ENCODE peak calls at places on chromosomes 16 and 17, in five cellular contexts. W is GM12865, M is IMR-90, P is heart right ventricle, G is AG04450. E is an unnamed sample.

GRCh38 chr17:19021622-19022083 is 17.1 kb upstream of the FAM83G start:
- DNase-seq in W (peak; percentile 48), M (no peak), P (no peak), G (no peak), E (no peak)

GRCh38 chr16:85304337-85304736 is 192.1 kb upstream of the CIBAR2 start:
- DNase-seq in W (no peak), M (no peak), P (no peak), G (no peak), E (no peak)

GRCh38 chr16:22324787-22325597 is 27.8 kb downstream of the POLR3E start:
- DNase-seq in W (no peak), M (no peak), P (no peak), G (no peak), E (no peak)

GRCh38 chr17:30256756-30257506 is 21.4 kb upstream of the SLC6A4 start:
- DNase-seq in W (no peak), M (peak; percentile 66), P (no peak), G (no peak), E (peak; percentile 48)

GRCh38 chr17:36610472-36610871 is 9.1 kb downstream of the MRM1 start:
- DNase-seq in W (no peak), M (peak; percentile 33), P (no peak), G (no peak), E (no peak)

GRCh38 chr17:58301504-58302150 is 20.9 kb upstream of the MPO start:
- DNase-seq in W (no peak), M (no peak), P (no peak), G (no peak), E (no peak)

GRCh38 chr17:2709173-2709661 is 2.3 kb downstream of the CLUH start:
- DNase-seq in W (peak; percentile 83), M (no peak), P (no peak), G (no peak), E (peak; percentile 68)

GRCh38 chr17:80513892-80514291 is 30.7 kb upstream of the RPTOR start:
- DNase-seq in W (no peak), M (peak; percentile 86), P (no peak), G (no peak), E (no peak)

GRCh38 chr16:4239020-4239419 is 2.9 kb downstream of the SRL start:
- DNase-seq in W (no peak), M (no peak), P (no peak), G (no peak), E (no peak)

GRCh38 chr16:9859706-9860105 is 322.5 kb downstream of the GRIN2A start:
- DNase-seq in W (no peak), M (no peak), P (no peak), G (no peak), E (no peak)

GRCh38 chr17:40579471-40579870 is 14.2 kb upstream of the CCR7 start:
- DNase-seq in W (no peak), M (no peak), P (no peak), G (no peak), E (no peak)

GRCh38 chr17:39828443-39828842 is 35.7 kb downstream of the IKZF3 start:
- DNase-seq in W (no peak), M (no peak), P (no peak), G (no peak), E (no peak)

GRCh38 chr16:53159781-53160436 is 105.1 kb downstream of the CHD9 start:
- DNase-seq in W (peak; percentile 71), M (peak; percentile 62), P (no peak), G (peak; percentile 18), E (no peak)

GRCh38 chr17:7020894-7021664 is 1.8 kb upstream of the BCL6B start:
- DNase-seq in W (no peak), M (no peak), P (no peak), G (no peak), E (no peak)

GRCh38 chr16:86224629-86225028 is 285.7 kb upstream of the FOXF1 start:
- DNase-seq in W (no peak), M (no peak), P (no peak), G (no peak), E (no peak)

GRCh38 chr17:409848-410673 is 57.5 kb upstream of the RPH3AL start:
- DNase-seq in W (peak; percentile 99), M (peak; percentile 98), P (peak; percentile 100), G (peak; percentile 98), E (peak; percentile 94)

GRCh38 chr17:60506312-60506711 is 19.7 kb downstream of the APPBP2 start:
- DNase-seq in W (no peak), M (peak; percentile 95), P (no peak), G (peak; percentile 60), E (no peak)

GRCh38 chr17:48610282-48611211 is at the start of gene HOXB7:
- DNase-seq in W (peak; percentile 64), M (peak; percentile 62), P (peak; percentile 57), G (no peak), E (no peak)

GRCh38 chr17:68794636-68795503 is 160.3 kb downstream of the ABCA8 start:
- DNase-seq in W (peak; percentile 41), M (peak; percentile 60), P (no peak), G (peak; percentile 26), E (no peak)

GRCh38 chr17:82876602-82877391 is 37.0 kb upstream of the ZNF750 start:
- DNase-seq in W (no peak), M (peak; percentile 78), P (peak; percentile 77), G (peak; percentile 65), E (peak; percentile 82)

GRCh38 chr17:35214192-35214591 is 20.0 kb upstream of the SLC35G3 start:
- DNase-seq in W (no peak), M (no peak), P (no peak), G (no peak), E (no peak)

GRCh38 chr16:27177031-27177774 is 26.1 kb upstream of the KDM8 start:
- DNase-seq in W (no peak), M (peak; percentile 93), P (no peak), G (peak; percentile 62), E (no peak)

GRCh38 chr16:62967606-62968005 is 931.4 kb upstream of the CDH8 start:
- DNase-seq in W (no peak), M (no peak), P (no peak), G (no peak), E (no peak)

GRCh38 chr17:77666881-77667395 is 291.6 kb upstream of the TNRC6C start:
- DNase-seq in W (peak; percentile 53), M (no peak), P (no peak), G (no peak), E (no peak)

GRCh38 chr17:26818736-26819135 is 475.2 kb upstream of the WSB1 start:
- DNase-seq in W (peak; percentile 7), M (peak; percentile 47), P (no peak), G (peak; percentile 11), E (no peak)

GRCh38 chr17:74012465-74012864 is 191.0 kb upstream of the RPL38 start:
- DNase-seq in W (no peak), M (no peak), P (no peak), G (no peak), E (no peak)

GRCh38 chr17:12088035-12088434 is 67.4 kb downstream of the MAP2K4 start:
- DNase-seq in W (no peak), M (no peak), P (no peak), G (no peak), E (no peak)

GRCh38 chr16:81873843-81874752 is 95.0 kb downstream of the PLCG2 start:
- DNase-seq in W (peak; percentile 81), M (peak; percentile 24), P (peak; percentile 35), G (no peak), E (no peak)

GRCh38 chr17:11747441-11747840 is 149.2 kb downstream of the DNAH9 start:
- DNase-seq in W (no peak), M (no peak), P (no peak), G (no peak), E (no peak)

GRCh38 chr17:30369995-30370394 is 8.7 kb upstream of the CPD start:
- DNase-seq in W (no peak), M (peak; percentile 46), P (no peak), G (no peak), E (peak; percentile 49)

GRCh38 chr16:2524339-2524938 is 4.3 kb downstream of the AMDHD2 start:
- DNase-seq in W (no peak), M (no peak), P (no peak), G (no peak), E (no peak)

GRCh38 chr16:27820646-27821345 is 242.7 kb downstream of the GSG1L start:
- DNase-seq in W (no peak), M (no peak), P (no peak), G (no peak), E (no peak)

GRCh38 chr16:87129771-87130170 is 187.4 kb downstream of the C16orf95 start:
- DNase-seq in W (no peak), M (peak; percentile 37), P (no peak), G (no peak), E (no peak)

GRCh38 chr17:81993726-81994592 is 16.5 kb downstream of the ASPSCR1 start:
- DNase-seq in W (no peak), M (no peak), P (no peak), G (no peak), E (no peak)

GRCh38 chr17:49775546-49776260 is 11.8 kb upstream of the FAM117A start:
- DNase-seq in W (no peak), M (no peak), P (no peak), G (no peak), E (no peak)

GRCh38 chr16:78184554-78185183 is 85.2 kb downstream of the WWOX start:
- DNase-seq in W (no peak), M (peak; percentile 82), P (no peak), G (peak; percentile 67), E (peak; percentile 96)

GRCh38 chr17:40374965-40375498 is 10.5 kb upstream of the GJD3 start:
- DNase-seq in W (no peak), M (no peak), P (no peak), G (no peak), E (no peak)

GRCh38 chr16:8572919-8573724 is 17.2 kb downstream of the TMEM114 start:
- DNase-seq in W (peak; percentile 37), M (peak; percentile 37), P (no peak), G (no peak), E (no peak)
- H3K4me3 ChIP-seq in W (no peak overlapping the region), M (no peak overlapping the region), P (no peak overlapping the region), G (peak overlapping the region; percentile 7), E (no peak overlapping the region)

DNA sequence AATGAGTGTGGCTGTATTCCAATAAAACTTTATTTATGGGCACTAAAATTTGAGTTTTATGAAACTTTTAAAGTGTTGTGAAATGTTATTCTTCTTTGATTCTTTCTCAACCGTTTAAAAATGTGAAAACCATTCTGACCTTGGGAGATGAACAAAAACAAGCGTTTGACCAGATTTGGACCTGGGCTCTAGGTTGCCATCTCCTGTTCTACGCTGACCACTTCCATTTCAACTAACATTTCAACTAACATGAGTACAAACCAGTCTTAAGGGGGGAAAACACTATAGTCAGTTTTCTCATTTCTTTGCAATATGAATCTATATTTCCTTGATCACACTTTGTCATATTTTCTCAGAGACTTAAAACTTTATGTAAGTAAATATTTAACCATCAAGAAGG is 118.4 kb upstream of the IRX5 start:
- DNase-seq in W (no peak), M (no peak), P (no peak), G (no peak), E (peak; percentile 1)
- TF ChIP-seq CTCF in W (no peak), M (no peak), P (peak; percentile 30), G (no peak), E (peak; percentile 55)

GRCh38 chr16:68736561-68736960 is 531 bp upstream of the CDH1 start:
- DNase-seq in W (no peak), M (no peak), P (no peak), G (no peak), E (no peak)
- H3K4me3 ChIP-seq in W (peak overlapping the region; percentile 37), M (no peak overlapping the region), P (no peak overlapping the region), G (no peak overlapping the region), E (peak overlapping the region; percentile 93)

GRCh38 chr16:88610080-88610479 is 28.3 kb upstream of the IL17C start:
- DNase-seq in W (no peak), M (no peak), P (no peak), G (no peak), E (no peak)
- TF ChIP-seq CTCF in W (peak; percentile 10), M (peak; percentile 10), P (no peak), G (peak; percentile 24), E (no peak)